ENCODE peak calls at places on chromosomes 6 and 20, in six cellular contexts. Y is K562, I is esophagus muscularis mucosa, J is A549, H is ovary, B is H1. C is an unnamed sample.

GRCh38 chr20:62835931-62836861 is 19.3 kb downstream of the COL9A3 start:
- DNase-seq in I (no peak), J (no peak), Y (no peak), H (no peak), B (no peak), C (no peak)

GRCh38 chr6:147567141-147567805 is 58.8 kb downstream of the SAMD5 start:
- DNase-seq in Y (no peak), J (no peak), B (no peak), H (no peak), I (no peak), C (no peak)

GRCh38 chr6:136608991-136609390 is 58.8 kb upstream of the MAP7 start:
- DNase-seq in H (no peak), I (no peak), J (no peak), B (no peak), Y (no peak), C (no peak)

GRCh38 chr20:12237772-12238171 is 320.1 kb downstream of the BTBD3 start:
- DNase-seq in J (no peak), H (peak; percentile 28), Y (no peak), B (no peak), I (no peak), C (no peak)

GRCh38 chr6:20436719-20437118 is 35.0 kb downstream of the E2F3 start:
- DNase-seq in H (no peak), B (no peak), Y (no peak), I (no peak), J (no peak), C (no peak)

GRCh38 chr6:39084506-39084905 is 30.5 kb downstream of the SAYSD1 start:
- DNase-seq in Y (no peak), J (no peak), B (no peak), H (no peak), I (no peak), C (no peak)

GRCh38 chr6:29647927-29648642 is 8.8 kb upstream of the MOG start:
- DNase-seq in J (peak; percentile 45), Y (peak; percentile 38), B (no peak), I (no peak), H (no peak), C (no peak)

GRCh38 chr20:58480455-58481356 is 34.5 kb downstream of the APCDD1L start:
- DNase-seq in Y (no peak), B (no peak), I (no peak), J (no peak), H (no peak), C (no peak)

GRCh38 chr6:158286413-158286812 is 25.9 kb upstream of the TULP4 start:
- DNase-seq in H (no peak), I (no peak), B (no peak), J (no peak), Y (no peak), C (no peak)

GRCh38 chr6:121826156-121826810 is 390.8 kb downstream of the GJA1 start:
- DNase-seq in I (no peak), B (no peak), Y (no peak), J (peak; percentile 35), H (no peak), C (no peak)

DNA sequence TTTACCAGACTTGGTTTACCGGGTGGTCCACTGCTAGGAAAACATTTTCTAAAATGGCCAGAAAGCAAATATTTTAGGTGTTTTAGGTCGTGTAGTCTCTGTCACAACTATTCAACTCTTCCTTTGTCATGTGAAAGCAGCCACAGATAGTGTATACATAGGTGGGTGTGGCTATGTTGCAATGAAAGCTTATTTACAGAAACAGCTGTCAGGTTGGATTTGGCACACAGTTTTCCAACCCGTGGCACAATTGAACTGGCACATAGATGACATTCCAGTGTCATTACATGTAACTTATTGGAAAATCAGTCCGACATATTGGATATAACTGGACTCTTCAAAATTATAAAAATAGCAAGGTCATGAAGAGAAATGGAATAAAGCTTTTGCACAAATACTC is 68.9 kb upstream of the KCNQ5 start:
- DNase-seq in I (no peak), B (no peak), Y (no peak), H (no peak), J (no peak), C (no peak)
- TF ChIP-seq EP300 in I (no peak), B (no peak), Y (no peak), H (no peak), J (no peak), C (no peak)

GRCh38 chr6:42451146-42451594 is 556 bp downstream of the TRERF1 start:
- DNase-seq in H (no peak), Y (no peak), I (peak; percentile 75), J (no peak), B (no peak), C (no peak)

GRCh38 chr6:42450314-42451145 is 1.2 kb downstream of the TRERF1 start:
- DNase-seq in J (no peak), I (peak; percentile 92), H (peak; percentile 39), Y (no peak), B (no peak), C (no peak)

GRCh38 chr6:42453027-42453648 is 1.4 kb upstream of the TRERF1 start:
- DNase-seq in H (peak; percentile 90), B (no peak), I (peak; percentile 96), Y (peak; percentile 87), J (peak; percentile 62), C (peak; percentile 70)

GRCh38 chr6:42452171-42453026 is 673 bp upstream of the TRERF1 start:
- DNase-seq in H (peak; percentile 80), J (peak; percentile 44), Y (peak; percentile 73), B (no peak), I (peak; percentile 93), C (peak; percentile 41)

DNA sequence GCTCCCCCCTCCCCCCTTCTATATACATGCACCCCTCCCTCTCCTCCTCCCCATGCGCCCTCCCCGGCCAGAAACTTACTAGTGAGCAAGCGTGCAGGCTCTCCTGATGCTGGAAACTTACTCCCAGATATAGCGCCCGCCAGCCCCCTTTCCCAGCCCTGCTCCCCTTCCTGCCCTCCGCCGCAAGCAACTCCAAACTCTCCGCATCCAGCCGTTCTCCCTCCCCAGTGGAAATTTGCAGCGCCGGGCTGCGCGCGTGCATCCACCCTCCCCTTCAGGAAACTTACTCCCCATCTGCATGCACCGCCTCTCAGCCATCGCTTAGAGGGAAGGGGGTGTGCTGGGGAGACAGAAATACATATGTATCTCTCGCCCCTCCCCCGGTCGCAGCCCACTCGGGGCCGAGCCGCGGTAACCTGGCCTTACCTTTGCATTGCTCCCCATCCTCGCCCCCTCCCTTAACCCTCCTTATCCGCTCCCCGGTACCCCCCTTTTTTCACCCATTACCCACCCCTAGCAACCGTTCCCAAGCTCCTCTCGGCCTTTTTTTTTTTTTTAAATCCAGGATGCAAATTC is at the start of gene TRERF1:
- DNase-seq in I (peak; percentile 92), J (peak; percentile 55), B (no peak), Y (peak; percentile 56), H (peak; percentile 58), C (peak; percentile 43)
- TF ChIP-seq POLR2A in I (no peak), J (peak; percentile 29), B (no peak), Y (no peak), H (no peak), C (no peak)

GRCh38 chr6:46848684-46849360 is 55.6 kb downstream of the MEP1A start:
- DNase-seq in H (peak; percentile 78), Y (peak; percentile 83), B (peak; percentile 61), I (peak; percentile 91), J (peak; percentile 29), C (peak; percentile 75)
- TF ChIP-seq CTCF in H (peak; percentile 76), Y (peak; percentile 93), B (peak; percentile 92), I (peak; percentile 99), J (peak; percentile 83), C (peak; percentile 96)

DNA sequence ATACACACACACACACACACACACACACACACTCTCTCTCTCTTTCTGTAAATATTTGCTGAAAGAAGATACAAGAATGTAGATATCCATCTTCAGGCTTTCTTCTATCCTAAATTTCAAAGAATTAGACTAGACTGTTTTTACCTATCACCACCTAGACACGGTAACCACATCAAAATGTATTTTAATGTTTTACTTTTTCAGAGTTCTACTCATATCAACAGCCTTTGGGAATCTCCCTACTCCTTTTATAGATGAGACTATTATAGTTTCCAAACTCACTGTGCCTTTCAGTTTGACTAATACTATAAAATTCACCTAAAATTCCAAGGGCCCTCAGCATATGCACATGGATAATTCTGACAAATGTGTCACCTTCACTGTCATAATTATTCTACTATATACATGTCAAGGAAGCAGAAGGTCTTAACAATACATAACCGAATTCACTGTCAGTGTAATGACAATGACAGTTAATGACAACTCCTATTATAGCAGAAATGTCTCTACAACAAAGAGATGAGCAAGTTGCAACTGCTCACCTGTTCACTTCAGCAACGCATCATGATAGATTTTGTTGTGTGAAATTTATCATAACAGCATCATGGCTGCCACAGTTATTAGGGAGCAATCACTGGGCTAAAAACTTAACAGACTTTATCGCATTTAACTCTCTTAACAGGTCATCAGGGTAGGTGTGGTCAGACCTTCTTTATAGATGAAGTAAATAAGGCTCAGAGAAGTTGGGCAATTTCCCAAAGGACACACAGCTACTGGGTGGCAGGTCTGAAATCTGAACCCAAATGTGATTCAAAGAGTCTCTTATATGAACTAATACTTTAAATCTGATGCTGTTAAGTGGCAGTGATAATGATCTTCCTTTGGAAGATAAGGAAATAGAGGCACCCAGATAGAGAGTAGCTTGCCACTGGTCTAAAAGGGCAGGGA is 236.7 kb downstream of the GMPR start:
- DNase-seq in B (no peak), Y (no peak), J (no peak), H (no peak), I (no peak), C (no peak)
- TF ChIP-seq EP300 in B (no peak), Y (no peak), J (no peak), H (no peak), I (no peak), C (no peak)

GRCh38 chr6:43040542-43041257 is 13.0 kb downstream of the CUL7 start:
- DNase-seq in J (no peak), I (no peak), B (no peak), Y (no peak), H (no peak), C (no peak)
- TF ChIP-seq POLR2A in J (no peak), I (no peak), B (no peak), Y (peak; percentile 6), H (no peak), C (no peak)

DNA sequence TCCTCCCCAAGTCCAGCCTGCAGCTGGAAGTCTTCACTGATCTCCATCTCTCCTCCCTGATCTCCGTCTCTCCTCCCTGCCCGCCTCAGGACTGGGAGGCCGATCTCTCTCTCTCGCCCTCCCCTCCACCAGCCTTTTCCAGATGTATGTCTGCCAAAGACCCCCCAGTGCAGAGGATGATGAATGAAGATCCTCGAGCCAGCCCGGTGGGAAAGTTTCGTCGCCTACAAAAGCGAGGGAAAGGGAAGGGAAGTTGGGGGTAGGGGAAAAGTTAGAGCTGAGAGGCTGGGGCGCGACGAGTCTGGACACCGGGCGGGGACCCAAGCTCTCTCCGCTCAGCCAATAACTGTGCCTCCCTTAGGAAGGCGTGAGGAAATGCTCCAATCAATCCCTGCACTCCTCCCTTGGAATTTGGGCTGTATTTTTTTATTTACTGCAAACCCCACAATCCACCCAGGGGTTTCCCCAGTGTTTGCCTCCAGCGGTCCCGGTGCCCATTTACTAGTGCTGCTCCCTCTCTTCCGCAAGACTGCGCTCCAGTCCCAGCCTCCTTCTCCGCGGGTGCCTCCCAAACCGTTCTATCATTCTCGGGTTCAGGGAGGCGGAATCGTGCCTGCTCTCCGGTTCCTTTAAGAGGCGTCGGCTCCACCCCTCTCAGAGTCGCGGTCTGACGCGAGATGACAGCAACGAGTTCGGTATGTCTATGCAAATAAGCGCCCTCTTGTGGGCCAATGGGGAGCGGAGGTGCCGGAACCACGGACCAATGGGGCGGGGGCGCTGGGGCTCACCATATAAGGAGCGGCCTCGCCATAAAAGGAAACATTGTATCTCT is at the start of gene SRF:
- DNase-seq in B (peak; percentile 99), H (peak; percentile 100), J (peak; percentile 67), I (peak; percentile 100), Y (peak; percentile 68), C (peak; percentile 100)
- TF ChIP-seq CTCF in B (no peak), H (no peak), J (no peak), I (no peak), Y (peak; percentile 36), C (no peak)

C was measured in tibial nerve.